ENCODE peak calls at places on chromosomes 7 and 10, in four cellular contexts. C is RWPE1, Q is left ventricle myocardium inferior, N is fibroblast of lung. G is an unnamed sample.

GRCh38 chr7:157224627-157225026 is 85.9 kb downstream of the UBE3C start:
- DNase-seq in C (no peak), Q (no peak), N (peak; percentile 52), G (no peak)

GRCh38 chr10:15857001-15857608 is 3.2 kb downstream of the MINDY3 start:
- DNase-seq in C (no peak), Q (no peak), N (no peak), G (no peak)

GRCh38 chr10:102918817-102919236 is 733 bp downstream of the CNNM2 start:
- DNase-seq in C (peak; percentile 28), Q (no peak), N (no peak), G (no peak)

GRCh38 chr10:132003286-132003924 is 21.7 kb upstream of the BNIP3 start:
- DNase-seq in C (no peak), Q (no peak), N (no peak), G (no peak)

GRCh38 chr10:34666008-34666700 is 148.9 kb downstream of the PARD3 start:
- DNase-seq in C (peak; percentile 70), Q (no peak), N (peak; percentile 92), G (no peak)

GRCh38 chr10:123378302-123378701 is 224.1 kb downstream of the BUB3 start:
- DNase-seq in C (no peak), Q (no peak), N (no peak), G (no peak)

GRCh38 chr10:103479135-103479534 is at the start of gene CALHM3:
- DNase-seq in C (peak; percentile 75), Q (no peak), N (no peak), G (no peak)

GRCh38 chr10:113895018-113895417 is 40.6 kb downstream of the NHLRC2 start:
- DNase-seq in C (peak; percentile 83), Q (no peak), N (peak; percentile 65), G (no peak)

GRCh38 chr10:72244573-72245038 is 28.5 kb upstream of the ASCC1 start:
- DNase-seq in C (no peak), Q (peak; percentile 3), N (no peak), G (no peak)
- H3K27ac ChIP-seq in C (peak overlapping the region; percentile 100), Q (peak overlapping the region; percentile 97), N (peak overlapping the region; percentile 76), G (peak overlapping the region; percentile 93)

GRCh38 chr7:108328174-108328651 is 128.0 kb downstream of the NRCAM start:
- DNase-seq in C (no peak), Q (no peak), N (no peak), G (no peak)
- H3K27ac ChIP-seq in C (no peak overlapping the region), Q (no peak overlapping the region), N (no peak overlapping the region), G (no peak overlapping the region)

GRCh38 chr7:25026156-25026555 is 46.2 kb upstream of the OSBPL3 start:
- DNase-seq in C (no peak), Q (no peak), N (no peak), G (no peak)

GRCh38 chr7:25031432-25031831 is 51.5 kb upstream of the OSBPL3 start:
- DNase-seq in C (no peak), Q (no peak), N (peak; percentile 44), G (no peak)

GRCh38 chr7:25029075-25029474 is 49.1 kb upstream of the OSBPL3 start:
- DNase-seq in C (no peak), Q (no peak), N (no peak), G (no peak)

GRCh38 chr7:25031007-25031406 is 51.0 kb upstream of the OSBPL3 start:
- DNase-seq in C (no peak), Q (no peak), N (no peak), G (no peak)

GRCh38 chr7:25028370-25028971 is 48.5 kb upstream of the OSBPL3 start:
- DNase-seq in C (peak; percentile 92), Q (no peak), N (peak; percentile 97), G (no peak)
- H3K27ac ChIP-seq in C (peak overlapping the region; percentile 77), Q (peak overlapping the region; percentile 65), N (peak overlapping the region; percentile 88), G (no peak overlapping the region)

GRCh38 chr7:2841907-2842306 is 2.2 kb downstream of the GNA12 start:
- DNase-seq in C (no peak), Q (no peak), N (no peak), G (no peak)
- H3K27ac ChIP-seq in C (peak overlapping the region; percentile 27), Q (peak overlapping the region; percentile 77), N (no peak overlapping the region), G (no peak overlapping the region)

GRCh38 chr10:98244586-98244985 is 23.4 kb downstream of the LOXL4 start:
- DNase-seq in C (no peak), Q (no peak), N (no peak), G (no peak)
- H3K27ac ChIP-seq in C (no peak overlapping the region), Q (no peak overlapping the region), N (no peak overlapping the region), G (no peak overlapping the region)

GRCh38 chr10:71712572-71713134 is 6.9 kb downstream of the C10orf105 start:
- DNase-seq in C (no peak), Q (no peak), N (no peak), G (no peak)
- H3K27ac ChIP-seq in C (peak overlapping the region; percentile 84), Q (peak overlapping the region; percentile 93), N (peak overlapping the region; percentile 57), G (peak overlapping the region; percentile 95)

G was measured in right cardiac atrium.